ENCODE peak calls at places on chromosomes 5 and 9, in six cellular contexts. J, H, T, R, O and E are unnamed samples.

GRCh38 chr5:73424489-73425102 is 24.0 kb downstream of the FOXD1 start:
- DNase-seq in R (no peak), T (no peak), H (no peak), J (no peak), O (peak; percentile 64), E (no peak)

GRCh38 chr5:139482050-139482889 is at the start of gene STING1:
- DNase-seq in R (peak; percentile 89), O (peak; percentile 98), J (peak; percentile 97), T (peak; percentile 97), H (peak; percentile 65), E (peak; percentile 99)

GRCh38 chr5:138985256-138985655 is 110.1 kb upstream of the LRRTM2 start:
- DNase-seq in O (no peak), T (no peak), J (peak; percentile 0), H (no peak), R (peak; percentile 22), E (no peak)

GRCh38 chr9:74952281-74953151 is at the start of gene C9orf40:
- DNase-seq in T (peak; percentile 85), H (peak; percentile 91), J (peak; percentile 73), O (peak; percentile 79), R (peak; percentile 90), E (peak; percentile 89)

GRCh38 chr9:122536138-122536537 is 9.0 kb upstream of the OR1N1 start:
- DNase-seq in O (no peak), R (no peak), H (no peak), T (no peak), J (no peak), E (peak; percentile 0)

GRCh38 chr9:123724211-123724831 is 205.6 kb downstream of the DENND1A start:
- DNase-seq in O (peak; percentile 55), J (no peak), H (no peak), R (no peak), T (peak; percentile 17), E (peak; percentile 79)

GRCh38 chr9:128917151-128917849 is 3.5 kb upstream of the PHYHD1 start:
- DNase-seq in J (peak; percentile 78), R (no peak), H (peak; percentile 96), T (peak; percentile 88), O (peak; percentile 92), E (peak; percentile 92)

GRCh38 chr9:133204993-133205336 is 4.1 kb downstream of the OBP2B start:
- DNase-seq in J (no peak), H (peak; percentile 22), R (no peak), O (no peak), T (no peak), E (no peak)

GRCh38 chr9:132369421-132369820 is 14.6 kb upstream of the SETX start:
- DNase-seq in H (no peak), O (no peak), J (no peak), R (no peak), T (no peak), E (no peak)

GRCh38 chr9:28598396-28598795 is 1025.1 kb upstream of the C9orf72 start:
- DNase-seq in J (no peak), O (no peak), R (no peak), T (no peak), H (no peak), E (no peak)

GRCh38 chr9:36995927-36996471 is 38.1 kb downstream of the PAX5 start:
- DNase-seq in T (peak; percentile 32), H (peak; percentile 61), J (peak; percentile 69), R (peak; percentile 45), O (peak; percentile 56), E (peak; percentile 73)

GRCh38 chr5:180352116-180352975 is 790 bp downstream of the GFPT2 start:
- DNase-seq in T (peak; percentile 55), O (peak; percentile 44), H (no peak), R (no peak), J (no peak), E (peak; percentile 57)

GRCh38 chr5:175285263-175285662 is 158.7 kb downstream of the DRD1 start:
- DNase-seq in H (no peak), T (no peak), R (no peak), O (peak; percentile 65), J (peak; percentile 24), E (peak; percentile 2)

GRCh38 chr9:129373361-129373760 is 195.3 kb upstream of the IER5L start:
- DNase-seq in J (no peak), H (no peak), R (no peak), T (no peak), O (no peak), E (no peak)

GRCh38 chr5:43191740-43192557 is at the start of gene NIM1K:
- DNase-seq in J (peak; percentile 30), H (peak; percentile 58), R (peak; percentile 60), T (peak; percentile 28), O (peak; percentile 20), E (peak; percentile 53)

GRCh38 chr9:13410566-13411031 is 131.1 kb upstream of the MPDZ start:
- DNase-seq in J (peak; percentile 85), R (no peak), T (no peak), O (peak; percentile 53), H (no peak), E (peak; percentile 61)

GRCh38 chr5:93581738-93582414 is 857 bp upstream of the NR2F1-AS1 start:
- DNase-seq in J (peak; percentile 54), O (peak; percentile 83), H (no peak), T (peak; percentile 59), R (peak; percentile 46), E (peak; percentile 88)

GRCh38 chr5:173430394-173430793 is 102.2 kb upstream of the STC2 start:
- DNase-seq in R (no peak), T (no peak), O (no peak), H (no peak), J (no peak), E (no peak)

GRCh38 chr5:61896811-61897210 is 409.2 kb upstream of the KIF2A start:
- DNase-seq in J (no peak), H (no peak), T (no peak), R (no peak), O (no peak), E (no peak)

GRCh38 chr5:74095871-74096270 is 469.9 kb downstream of the ARHGEF28 start:
- DNase-seq in O (no peak), R (no peak), H (no peak), T (no peak), J (peak; percentile 80), E (peak; percentile 11)

GRCh38 chr5:5221731-5222130 is 81.6 kb downstream of the ADAMTS16 start:
- DNase-seq in T (no peak), O (peak; percentile 41), J (no peak), H (no peak), R (no peak), E (no peak)

GRCh38 chr9:124354364-124355031 is 60.7 kb downstream of the PSMB7 start:
- DNase-seq in R (no peak), J (no peak), O (no peak), T (no peak), H (no peak), E (no peak)

GRCh38 chr9:136597965-136598364 is 52.1 kb upstream of the NOTCH1 start:
- DNase-seq in J (no peak), R (no peak), O (no peak), T (no peak), H (no peak), E (no peak)
- TF ChIP-seq CTCF in J (no peak), R (no peak), O (no peak), T (no peak), H (no peak), E (no peak)

DNA sequence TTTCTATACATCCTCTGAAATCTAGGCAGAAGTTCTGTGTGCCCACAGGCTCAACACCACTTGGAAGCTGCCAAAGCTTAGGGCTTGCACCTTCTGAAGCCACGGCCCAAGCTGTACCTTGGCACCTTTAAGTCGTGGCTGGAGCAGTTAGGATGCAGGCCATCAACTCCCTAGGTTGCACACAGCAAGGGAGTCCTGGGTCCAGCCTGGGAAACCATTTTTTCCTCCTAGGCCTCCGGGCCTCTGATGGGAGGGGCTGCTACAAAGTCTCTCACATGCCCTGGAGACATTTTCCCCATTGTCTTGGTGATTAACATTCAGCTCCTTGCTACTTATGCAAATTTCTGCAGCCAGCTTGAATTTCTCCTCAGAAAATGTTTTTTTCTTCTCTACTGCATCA is 15.5 kb upstream of the PLK2 start:
- DNase-seq in H (no peak), O (no peak), J (no peak), T (no peak), R (no peak), E (no peak)
- TF ChIP-seq CTCF in H (no peak), O (no peak), J (no peak), T (no peak), R (no peak), E (no peak)

GRCh38 chr9:135780086-135780485 is 78.1 kb downstream of the KCNT1 start:
- DNase-seq in H (no peak), T (no peak), O (no peak), J (no peak), R (no peak), E (no peak)

GRCh38 chr9:135779571-135779970 is 77.6 kb downstream of the KCNT1 start:
- DNase-seq in T (no peak), O (no peak), R (no peak), H (no peak), J (no peak), E (no peak)

GRCh38 chr9:135782946-135783345 is 81.0 kb downstream of the KCNT1 start:
- DNase-seq in H (no peak), O (no peak), R (no peak), T (no peak), J (no peak), E (no peak)

GRCh38 chr9:135778421-135778820 is 76.4 kb downstream of the KCNT1 start:
- DNase-seq in H (no peak), T (no peak), O (no peak), R (no peak), J (no peak), E (no peak)

DNA sequence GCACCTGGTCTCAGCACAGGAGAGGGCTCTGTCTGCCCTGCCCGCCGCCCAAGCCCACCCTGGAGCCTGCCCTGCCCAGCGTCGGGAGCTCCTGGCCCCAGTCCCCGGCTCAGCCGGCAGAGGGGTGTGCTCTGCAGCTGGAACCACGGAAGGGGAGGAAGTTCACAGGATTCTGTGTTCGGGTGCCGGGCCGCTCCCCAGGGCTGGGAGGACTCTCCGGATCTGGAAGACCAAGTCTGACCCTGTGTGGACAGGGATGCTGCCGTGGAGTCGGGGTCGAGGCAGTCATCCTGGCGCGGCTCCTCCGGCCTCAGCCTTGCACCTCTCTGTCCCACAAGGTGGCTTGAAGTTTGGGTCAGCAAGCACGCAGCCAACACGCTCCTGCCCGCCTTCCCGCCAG is 78.6 kb downstream of the KCNT1 start:
- DNase-seq in R (no peak), O (no peak), J (no peak), T (no peak), H (no peak), E (no peak)
- TF ChIP-seq CTCF in R (no peak), O (no peak), J (no peak), T (no peak), H (no peak), E (no peak)

DNA sequence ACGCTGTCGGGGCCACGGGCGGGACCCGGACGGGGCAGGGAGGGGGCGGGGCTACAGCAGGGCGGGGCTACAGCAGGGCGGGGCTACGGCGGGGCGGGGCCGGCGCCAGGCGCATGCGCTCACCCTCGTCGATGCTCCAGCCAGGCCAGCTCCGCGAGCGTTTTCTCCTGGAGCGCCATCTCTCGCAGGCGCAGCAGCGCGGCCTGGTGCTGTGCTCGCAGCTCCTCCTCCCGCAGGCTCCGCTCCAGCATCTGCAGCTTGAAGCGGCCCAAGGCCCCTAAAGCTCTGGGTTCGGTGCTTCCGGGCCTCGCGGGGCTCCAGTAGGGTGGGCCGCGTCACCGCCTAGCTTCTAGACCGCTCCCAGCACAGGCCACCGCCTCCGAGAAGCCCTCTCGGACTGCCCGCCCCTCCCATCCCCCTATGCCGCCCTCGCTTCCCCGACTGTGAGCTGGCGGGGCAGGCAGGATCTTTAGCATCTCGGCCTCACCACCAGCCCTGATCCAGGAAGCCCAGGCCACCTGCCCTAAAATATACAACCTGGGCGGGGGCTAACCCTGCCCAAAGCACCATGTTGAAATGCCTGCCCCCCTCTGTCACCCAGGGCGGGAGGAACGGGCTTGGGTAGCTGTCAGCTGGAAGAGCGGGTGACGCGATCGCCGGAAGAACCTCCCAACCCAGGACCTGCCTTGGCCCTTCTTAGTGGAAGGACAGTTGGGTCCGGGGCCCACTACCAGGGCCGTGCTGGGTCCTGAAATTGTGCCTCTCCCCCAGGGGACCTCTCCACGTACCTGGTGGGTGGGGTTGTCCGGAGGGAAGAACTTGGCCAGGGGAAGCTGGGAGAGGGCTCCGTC is 21.9 kb upstream of the QSOX2 start:
- DNase-seq in H (peak; percentile 82), O (peak; percentile 85), J (peak; percentile 75), R (peak; percentile 72), T (peak; percentile 75), E (peak; percentile 80)
- TF ChIP-seq CTCF in H (no peak), O (peak; percentile 44), J (peak; percentile 24), R (no peak), T (peak; percentile 21), E (peak; percentile 29)